ENCODE peak calls at places on chromosomes 4 and X, in ten cellular contexts. One of them, this sample, is unnamed.

GRCh38 chr4:153640476-153640802 is 43.6 kb upstream of the TLR2 start:
- DNase-seq in CD4-positive, alpha-beta T cell: no peak
- DNase-seq in choroid plexus epithelial cell: no peak
- DNase-seq in left lung: no peak
- DNase-seq in glutamatergic neuron: no peak
- DNase-seq in WTC11: no peak
- DNase-seq in cardiac muscle cell: no peak
- DNase-seq in fibroblast of the aortic adventitia: no peak
- DNase-seq in AG04450: no peak
- DNase-seq in ascending aorta: no peak
- DNase-seq in this sample: no peak

GRCh38 chr4:156999175-156999517 is 27.5 kb upstream of the PDGFC start:
- DNase-seq in CD4-positive, alpha-beta T cell: no peak
- DNase-seq in choroid plexus epithelial cell: peak
- DNase-seq in left lung: no peak
- DNase-seq in glutamatergic neuron: no peak
- DNase-seq in WTC11: no peak
- DNase-seq in cardiac muscle cell: peak
- DNase-seq in fibroblast of the aortic adventitia: peak
- DNase-seq in AG04450: peak
- DNase-seq in ascending aorta: no peak
- DNase-seq in this sample: peak

GRCh38 chrX:73977542-73978169 is 326.3 kb upstream of the ZCCHC13 start:
- DNase-seq in CD4-positive, alpha-beta T cell: no peak
- DNase-seq in choroid plexus epithelial cell: peak
- DNase-seq in left lung: no peak
- DNase-seq in glutamatergic neuron: no peak
- DNase-seq in WTC11: no peak
- DNase-seq in cardiac muscle cell: no peak
- DNase-seq in fibroblast of the aortic adventitia: no peak
- DNase-seq in AG04450: no peak
- DNase-seq in ascending aorta: no peak
- DNase-seq in this sample: no peak

GRCh38 chr4:90127223-90127705 is at the start of gene CCSER1:
- DNase-seq in CD4-positive, alpha-beta T cell: peak
- DNase-seq in choroid plexus epithelial cell: peak
- DNase-seq in left lung: peak
- DNase-seq in glutamatergic neuron: peak
- DNase-seq in WTC11: peak
- DNase-seq in cardiac muscle cell: peak
- DNase-seq in fibroblast of the aortic adventitia: peak
- DNase-seq in AG04450: no peak
- DNase-seq in ascending aorta: no peak
- DNase-seq in this sample: peak

GRCh38 chr4:105644270-105644669 is 64.2 kb downstream of the INTS12 start:
- DNase-seq in CD4-positive, alpha-beta T cell: no peak
- DNase-seq in choroid plexus epithelial cell: no peak
- DNase-seq in left lung: no peak
- DNase-seq in glutamatergic neuron: no peak
- DNase-seq in WTC11: no peak
- DNase-seq in cardiac muscle cell: no peak
- DNase-seq in fibroblast of the aortic adventitia: no peak
- DNase-seq in AG04450: no peak
- DNase-seq in ascending aorta: no peak
- DNase-seq in this sample: no peak

GRCh38 chr4:140789752-140790151 is 33.6 kb upstream of the TBC1D9 start:
- DNase-seq in CD4-positive, alpha-beta T cell: no peak
- DNase-seq in choroid plexus epithelial cell: peak
- DNase-seq in left lung: no peak
- DNase-seq in glutamatergic neuron: no peak
- DNase-seq in WTC11: no peak
- DNase-seq in cardiac muscle cell: no peak
- DNase-seq in fibroblast of the aortic adventitia: peak
- DNase-seq in AG04450: no peak
- DNase-seq in ascending aorta: no peak
- DNase-seq in this sample: no peak

GRCh38 chrX:130539721-130540321 is 138.0 kb downstream of the RBMX2 start:
- DNase-seq in CD4-positive, alpha-beta T cell: no peak
- DNase-seq in choroid plexus epithelial cell: peak
- DNase-seq in left lung: no peak
- DNase-seq in glutamatergic neuron: peak
- DNase-seq in WTC11: peak
- DNase-seq in cardiac muscle cell: peak
- DNase-seq in fibroblast of the aortic adventitia: peak
- DNase-seq in AG04450: no peak
- DNase-seq in ascending aorta: no peak
- DNase-seq in this sample: peak

GRCh38 chr4:145480257-145480656 is 1.4 kb upstream of the SMAD1 start:
- DNase-seq in CD4-positive, alpha-beta T cell: no peak
- DNase-seq in choroid plexus epithelial cell: no peak
- DNase-seq in left lung: no peak
- DNase-seq in glutamatergic neuron: no peak
- DNase-seq in WTC11: no peak
- DNase-seq in cardiac muscle cell: no peak
- DNase-seq in fibroblast of the aortic adventitia: no peak
- DNase-seq in AG04450: no peak
- DNase-seq in ascending aorta: no peak
- DNase-seq in this sample: no peak

GRCh38 chrX:66021758-66022741 is 17.8 kb downstream of the VSIG4 start:
- DNase-seq in CD4-positive, alpha-beta T cell: no peak
- DNase-seq in choroid plexus epithelial cell: no peak
- DNase-seq in left lung: no peak
- DNase-seq in glutamatergic neuron: no peak
- DNase-seq in WTC11: no peak
- DNase-seq in cardiac muscle cell: no peak
- DNase-seq in fibroblast of the aortic adventitia: no peak
- DNase-seq in AG04450: no peak
- DNase-seq in ascending aorta: no peak
- DNase-seq in this sample: no peak

GRCh38 chrX:143632625-143633387 is 3.1 kb downstream of the SLITRK4 start:
- DNase-seq in CD4-positive, alpha-beta T cell: no peak
- DNase-seq in choroid plexus epithelial cell: no peak
- DNase-seq in left lung: no peak
- DNase-seq in glutamatergic neuron: no peak
- DNase-seq in WTC11: no peak
- DNase-seq in cardiac muscle cell: peak
- DNase-seq in fibroblast of the aortic adventitia: no peak
- DNase-seq in AG04450: no peak
- DNase-seq in ascending aorta: no peak
- DNase-seq in this sample: no peak

GRCh38 chrX:8868906-8869305 is 67.7 kb upstream of the FAM9A start:
- DNase-seq in CD4-positive, alpha-beta T cell: no peak
- DNase-seq in choroid plexus epithelial cell: peak
- DNase-seq in left lung: no peak
- DNase-seq in glutamatergic neuron: no peak
- DNase-seq in WTC11: no peak
- DNase-seq in cardiac muscle cell: peak
- DNase-seq in fibroblast of the aortic adventitia: peak
- DNase-seq in AG04450: no peak
- DNase-seq in ascending aorta: no peak
- DNase-seq in this sample: no peak
- TF ChIP-seq CTCF in CD4-positive, alpha-beta T cell: no peak
- TF ChIP-seq CTCF in choroid plexus epithelial cell: no peak
- TF ChIP-seq CTCF in left lung: no peak
- TF ChIP-seq CTCF in glutamatergic neuron: no peak
- TF ChIP-seq CTCF in WTC11: no peak
- TF ChIP-seq CTCF in cardiac muscle cell: peak
- TF ChIP-seq CTCF in fibroblast of the aortic adventitia: no peak
- TF ChIP-seq CTCF in AG04450: peak
- TF ChIP-seq CTCF in ascending aorta: peak
- TF ChIP-seq CTCF in this sample: no peak

GRCh38 chr4:123750044-123750443 is 353.4 kb downstream of the SPRY1 start:
- DNase-seq in CD4-positive, alpha-beta T cell: no peak
- DNase-seq in choroid plexus epithelial cell: peak
- DNase-seq in left lung: no peak
- DNase-seq in glutamatergic neuron: no peak
- DNase-seq in WTC11: peak
- DNase-seq in cardiac muscle cell: peak
- DNase-seq in fibroblast of the aortic adventitia: no peak
- DNase-seq in AG04450: no peak
- DNase-seq in ascending aorta: no peak
- DNase-seq in this sample: peak
- TF ChIP-seq CTCF in CD4-positive, alpha-beta T cell: no peak
- TF ChIP-seq CTCF in choroid plexus epithelial cell: no peak
- TF ChIP-seq CTCF in left lung: no peak
- TF ChIP-seq CTCF in glutamatergic neuron: no peak
- TF ChIP-seq CTCF in WTC11: no peak
- TF ChIP-seq CTCF in cardiac muscle cell: no peak
- TF ChIP-seq CTCF in fibroblast of the aortic adventitia: no peak
- TF ChIP-seq CTCF in AG04450: no peak
- TF ChIP-seq CTCF in ascending aorta: no peak
- TF ChIP-seq CTCF in this sample: no peak

GRCh38 chr4:60865238-60865637 is 334.9 kb upstream of the ADGRL3 start:
- DNase-seq in CD4-positive, alpha-beta T cell: no peak
- DNase-seq in choroid plexus epithelial cell: peak
- DNase-seq in left lung: no peak
- DNase-seq in glutamatergic neuron: no peak
- DNase-seq in WTC11: no peak
- DNase-seq in cardiac muscle cell: peak
- DNase-seq in fibroblast of the aortic adventitia: no peak
- DNase-seq in AG04450: no peak
- DNase-seq in ascending aorta: no peak
- DNase-seq in this sample: no peak
- TF ChIP-seq CTCF in CD4-positive, alpha-beta T cell: no peak
- TF ChIP-seq CTCF in choroid plexus epithelial cell: peak
- TF ChIP-seq CTCF in left lung: no peak
- TF ChIP-seq CTCF in glutamatergic neuron: no peak
- TF ChIP-seq CTCF in WTC11: no peak
- TF ChIP-seq CTCF in cardiac muscle cell: peak
- TF ChIP-seq CTCF in fibroblast of the aortic adventitia: no peak
- TF ChIP-seq CTCF in AG04450: no peak
- TF ChIP-seq CTCF in ascending aorta: peak
- TF ChIP-seq CTCF in this sample: no peak

GRCh38 chr4:82373816-82374740 is at the start of gene HNRNPD:
- DNase-seq in CD4-positive, alpha-beta T cell: peak
- DNase-seq in choroid plexus epithelial cell: peak
- DNase-seq in left lung: peak
- DNase-seq in glutamatergic neuron: peak
- DNase-seq in WTC11: peak
- DNase-seq in cardiac muscle cell: peak
- DNase-seq in fibroblast of the aortic adventitia: peak
- DNase-seq in AG04450: peak
- DNase-seq in ascending aorta: peak
- DNase-seq in this sample: peak
- TF ChIP-seq CTCF in CD4-positive, alpha-beta T cell: peak
- TF ChIP-seq CTCF in choroid plexus epithelial cell: no peak
- TF ChIP-seq CTCF in left lung: no peak
- TF ChIP-seq CTCF in glutamatergic neuron: no peak
- TF ChIP-seq CTCF in WTC11: no peak
- TF ChIP-seq CTCF in cardiac muscle cell: no peak
- TF ChIP-seq CTCF in fibroblast of the aortic adventitia: no peak
- TF ChIP-seq CTCF in AG04450: no peak
- TF ChIP-seq CTCF in ascending aorta: no peak
- TF ChIP-seq CTCF in this sample: no peak

DNA sequence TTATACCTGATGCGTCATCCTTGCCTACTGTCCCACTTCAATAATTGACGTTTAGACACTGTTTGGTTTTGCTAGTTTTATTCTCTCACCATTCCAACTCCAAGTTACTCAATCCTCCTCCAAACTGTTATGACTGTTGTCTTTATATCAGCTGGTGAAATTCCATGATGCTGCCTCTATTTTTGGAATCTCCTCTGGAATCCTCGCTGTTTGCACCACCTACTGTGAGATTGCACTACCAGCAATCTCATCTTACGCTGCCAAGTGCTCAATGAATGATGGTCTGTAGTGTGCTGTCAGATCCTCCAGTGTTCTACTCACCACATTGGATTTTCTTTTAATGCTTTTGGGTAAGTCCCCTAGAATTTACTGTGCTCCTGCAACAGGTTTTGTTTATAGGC is 13.2 kb upstream of the PCDH18 start:
- DNase-seq in CD4-positive, alpha-beta T cell: no peak
- DNase-seq in choroid plexus epithelial cell: peak
- DNase-seq in left lung: no peak
- DNase-seq in glutamatergic neuron: no peak
- DNase-seq in WTC11: no peak
- DNase-seq in cardiac muscle cell: peak
- DNase-seq in fibroblast of the aortic adventitia: peak
- DNase-seq in AG04450: peak
- DNase-seq in ascending aorta: no peak
- DNase-seq in this sample: no peak
- TF ChIP-seq CTCF in CD4-positive, alpha-beta T cell: no peak
- TF ChIP-seq CTCF in choroid plexus epithelial cell: peak
- TF ChIP-seq CTCF in left lung: no peak
- TF ChIP-seq CTCF in glutamatergic neuron: no peak
- TF ChIP-seq CTCF in WTC11: no peak
- TF ChIP-seq CTCF in cardiac muscle cell: no peak
- TF ChIP-seq CTCF in fibroblast of the aortic adventitia: no peak
- TF ChIP-seq CTCF in AG04450: peak
- TF ChIP-seq CTCF in ascending aorta: no peak
- TF ChIP-seq CTCF in this sample: no peak

GRCh38 chr4:71550220-71551190 is 211.7 kb downstream of the SLC4A4 start:
- DNase-seq in CD4-positive, alpha-beta T cell: no peak
- DNase-seq in choroid plexus epithelial cell: peak
- DNase-seq in left lung: no peak
- DNase-seq in glutamatergic neuron: no peak
- DNase-seq in WTC11: peak
- DNase-seq in cardiac muscle cell: peak
- DNase-seq in fibroblast of the aortic adventitia: peak
- DNase-seq in AG04450: peak
- DNase-seq in ascending aorta: no peak
- DNase-seq in this sample: peak
- TF ChIP-seq CTCF in CD4-positive, alpha-beta T cell: no peak
- TF ChIP-seq CTCF in choroid plexus epithelial cell: peak
- TF ChIP-seq CTCF in left lung: no peak
- TF ChIP-seq CTCF in glutamatergic neuron: no peak
- TF ChIP-seq CTCF in WTC11: no peak
- TF ChIP-seq CTCF in cardiac muscle cell: peak
- TF ChIP-seq CTCF in fibroblast of the aortic adventitia: no peak
- TF ChIP-seq CTCF in AG04450: peak
- TF ChIP-seq CTCF in ascending aorta: no peak
- TF ChIP-seq CTCF in this sample: no peak

This sample was measured in Calu3.